ENCODE peak calls at places on chromosomes 12 and 14, in seven cellular contexts. Z, J, L, Q, P, G and K are unnamed samples.

GRCh38 chr12:64889434-64890216 is 65.2 kb downstream of the TBC1D30 start:
- DNase-seq in Z (no peak), J (peak; percentile 55), L (peak; percentile 99), Q (no peak), P (no peak), G (no peak), K (no peak)

GRCh38 chr12:98533723-98534251 is 18.4 kb downstream of the TMPO start:
- DNase-seq in Z (peak; percentile 74), J (no peak), L (peak; percentile 63), Q (no peak), P (no peak), G (peak; percentile 28), K (no peak)

GRCh38 chr14:30906752-30907658 is 32.6 kb downstream of the COCH start:
- DNase-seq in Z (peak; percentile 26), J (no peak), L (peak; percentile 43), Q (peak; percentile 28), P (no peak), G (peak; percentile 40), K (peak; percentile 11)

GRCh38 chr12:123242083-123242904 is 9.1 kb downstream of the MTRFR start:
- DNase-seq in Z (no peak), J (no peak), L (no peak), Q (no peak), P (no peak), G (peak; percentile 65), K (no peak)

GRCh38 chr12:41205070-41205715 is 17.1 kb downstream of the PDZRN4 start:
- DNase-seq in Z (no peak), J (no peak), L (no peak), Q (peak; percentile 71), P (no peak), G (no peak), K (no peak)

GRCh38 chr12:130337476-130338303 is at the start of gene PIWIL1:
- DNase-seq in Z (no peak), J (no peak), L (no peak), Q (no peak), P (no peak), G (no peak), K (no peak)

GRCh38 chr14:75294649-75295033 is 16.0 kb downstream of the FOS start:
- DNase-seq in Z (no peak), J (no peak), L (no peak), Q (no peak), P (no peak), G (peak; percentile 51), K (no peak)

GRCh38 chr12:52582971-52583456 is 9.4 kb upstream of the KRT74 start:
- DNase-seq in Z (peak; percentile 68), J (peak; percentile 65), L (peak; percentile 86), Q (peak; percentile 73), P (peak; percentile 41), G (peak; percentile 75), K (peak; percentile 52)

GRCh38 chr12:57837779-57838562 is 8.6 kb downstream of the CTDSP2 start:
- DNase-seq in Z (peak; percentile 85), J (no peak), L (no peak), Q (peak; percentile 62), P (peak; percentile 59), G (peak; percentile 90), K (peak; percentile 76)

GRCh38 chr14:100304825-100305445 is 1.3 kb downstream of the SLC25A29 start:
- DNase-seq in Z (peak; percentile 47), J (no peak), L (peak; percentile 18), Q (peak; percentile 52), P (peak; percentile 71), G (peak; percentile 70), K (no peak)

GRCh38 chr12:202081-202731 is 11.8 kb downstream of the SLC6A12 start:
- DNase-seq in Z (no peak), J (no peak), L (no peak), Q (no peak), P (no peak), G (no peak), K (no peak)

GRCh38 chr12:121795029-121795977 is 1.8 kb upstream of the RHOF start:
- DNase-seq in Z (peak; percentile 83), J (peak; percentile 87), L (peak; percentile 91), Q (peak; percentile 89), P (peak; percentile 93), G (peak; percentile 87), K (peak; percentile 81)

GRCh38 chr12:70319632-70320031 is 46.5 kb upstream of the KCNMB4 start:
- DNase-seq in Z (no peak), J (no peak), L (no peak), Q (no peak), P (no peak), G (no peak), K (no peak)

GRCh38 chr12:114003286-114003685 is 37.2 kb upstream of the RBM19 start:
- DNase-seq in Z (no peak), J (no peak), L (no peak), Q (no peak), P (no peak), G (no peak), K (no peak)

GRCh38 chr12:49842519-49843352 is at the start of gene BCDIN3D:
- DNase-seq in Z (peak; percentile 94), J (no peak), L (peak; percentile 98), Q (peak; percentile 99), P (peak; percentile 96), G (peak; percentile 97), K (peak; percentile 93)

GRCh38 chr12:7667025-7667575 is 1.4 kb upstream of the APOBEC1 start:
- DNase-seq in Z (peak; percentile 5), J (peak; percentile 82), L (peak; percentile 54), Q (peak; percentile 31), P (no peak), G (peak; percentile 14), K (peak; percentile 24)

GRCh38 chr12:253116-253831 is 9.4 kb downstream of the SLC6A13 start:
- DNase-seq in Z (peak; percentile 13), J (no peak), L (no peak), Q (peak; percentile 64), P (no peak), G (no peak), K (no peak)

GRCh38 chr12:106919910-106920544 is 35.7 kb upstream of the TMEM263 start:
- DNase-seq in Z (peak; percentile 58), J (peak; percentile 25), L (peak; percentile 84), Q (peak; percentile 68), P (no peak), G (peak; percentile 72), K (peak; percentile 47)

GRCh38 chr12:105041186-105041585 is 43.1 kb downstream of the ALDH1L2 start:
- DNase-seq in Z (no peak), J (no peak), L (no peak), Q (no peak), P (no peak), G (no peak), K (peak; percentile 37)

GRCh38 chr14:95482967-95483842 is 33.2 kb downstream of the SYNE3 start:
- DNase-seq in Z (peak; percentile 97), J (no peak), L (peak; percentile 88), Q (peak; percentile 70), P (peak; percentile 82), G (no peak), K (peak; percentile 82)

GRCh38 chr12:53345486-53346195 is 9.5 kb upstream of the SP7 start:
- DNase-seq in Z (peak; percentile 58), J (no peak), L (no peak), Q (no peak), P (peak; percentile 70), G (peak; percentile 94), K (no peak)

GRCh38 chr14:38205949-38206665 is 1.6 kb upstream of the SSTR1 start:
- DNase-seq in Z (peak; percentile 18), J (no peak), L (no peak), Q (no peak), P (no peak), G (no peak), K (no peak)

GRCh38 chr12:29426516-29426915 is 45.5 kb upstream of the ERGIC2 start:
- DNase-seq in Z (no peak), J (no peak), L (no peak), Q (no peak), P (no peak), G (no peak), K (no peak)

GRCh38 chr12:18750087-18750486 is 12.2 kb downstream of the CAPZA3 start:
- DNase-seq in Z (peak; percentile 44), J (no peak), L (no peak), Q (no peak), P (no peak), G (no peak), K (peak; percentile 48)

GRCh38 chr12:2290516-2291065 is 237.8 kb downstream of the CACNA1C start:
- DNase-seq in Z (peak; percentile 79), J (no peak), L (no peak), Q (no peak), P (no peak), G (no peak), K (no peak)

GRCh38 chr12:4857472-4858291 is 52.0 kb upstream of the KCNA1 start:
- DNase-seq in Z (peak; percentile 72), J (peak; percentile 94), L (peak; percentile 85), Q (peak; percentile 70), P (peak; percentile 72), G (peak; percentile 79), K (peak; percentile 60)

GRCh38 chr14:104496095-104496494 is 83.5 kb upstream of the C14orf180 start:
- DNase-seq in Z (no peak), J (no peak), L (no peak), Q (no peak), P (no peak), G (no peak), K (no peak)

GRCh38 chr14:39946796-39947195 is 514.6 kb upstream of the FBXO33 start:
- DNase-seq in Z (no peak), J (no peak), L (peak; percentile 1), Q (peak; percentile 67), P (no peak), G (no peak), K (peak; percentile 5)

GRCh38 chr12:6352198-6353173 is 10.6 kb upstream of the TNFRSF1A start:
- DNase-seq in Z (peak; percentile 22), J (no peak), L (no peak), Q (no peak), P (no peak), G (no peak), K (no peak)

GRCh38 chr14:70641548-70642312 is at the start of gene TTC9:
- DNase-seq in Z (no peak), J (no peak), L (peak; percentile 21), Q (peak; percentile 5), P (peak; percentile 55), G (peak; percentile 41), K (no peak)

GRCh38 chr14:74475678-74476077 is 17.4 kb downstream of the NPC2 start:
- DNase-seq in Z (peak; percentile 82), J (no peak), L (peak; percentile 12), Q (peak; percentile 49), P (no peak), G (no peak), K (peak; percentile 60)

GRCh38 chr12:27123642-27124041 is 41.3 kb upstream of the C12orf71 start:
- DNase-seq in Z (peak; percentile 30), J (no peak), L (peak; percentile 35), Q (peak; percentile 44), P (no peak), G (peak; percentile 14), K (peak; percentile 40)

GRCh38 chr12:16573652-16574077 is 32.3 kb downstream of the LMO3 start:
- DNase-seq in Z (no peak), J (peak; percentile 70), L (peak; percentile 55), Q (no peak), P (peak; percentile 32), G (peak; percentile 19), K (no peak)

GRCh38 chr12:94263011-94263786 is 114.8 kb downstream of the PLXNC1 start:
- DNase-seq in Z (peak; percentile 20), J (no peak), L (no peak), Q (no peak), P (no peak), G (no peak), K (no peak)

GRCh38 chr14:32986791-32987545 is 48.3 kb downstream of the NPAS3 start:
- DNase-seq in Z (peak; percentile 30), J (peak; percentile 11), L (peak; percentile 77), Q (no peak), P (peak; percentile 49), G (peak; percentile 90), K (peak; percentile 63)

GRCh38 chr12:109466821-109467220 is 10.3 kb downstream of the KCTD10 start:
- DNase-seq in Z (no peak), J (no peak), L (no peak), Q (no peak), P (no peak), G (no peak), K (no peak)

GRCh38 chr12:29050503-29050902 is 98.6 kb upstream of the FAR2 start:
- DNase-seq in Z (no peak), J (no peak), L (no peak), Q (no peak), P (no peak), G (no peak), K (no peak)